ENCODE peak calls at places on chromosomes 16 and 17, in nine cellular contexts. Q is NCI-H2081; O is ELF-1; B is stimulated activated naive B cell treated with anti-CD40 and anti-IgM and Interleukin-4, amounts not matched to agents 10 μg/mL and 1 μg/mL and 100 μg/mL, for 72 hours; C is AG08396; R is progenitor cell of endocrine pancreas; I is cerebellar cortex; X is RWPE1; E is colonic mucosa. F is an unnamed sample.

GRCh38 chr16:30491744-30492308 is 19.3 kb downstream of the ITGAL start:
- DNase-seq in Q (no peak), O (no peak), B (no peak), C (peak), R (no peak), I (no peak), X (peak), E (no peak), F (peak)

GRCh38 chr16:82432261-82432660 is 194.5 kb upstream of the CDH13 start:
- DNase-seq in Q (no peak), O (no peak), B (no peak), C (no peak), R (no peak), I (no peak), X (no peak), E (no peak), F (peak)

GRCh38 chr17:72287586-72287985 is 166.8 kb downstream of the SOX9 start:
- DNase-seq in Q (peak), O (no peak), B (no peak), C (peak), R (no peak), I (peak), X (no peak), E (peak), F (no peak)

GRCh38 chr16:66849021-66849420 is 4.8 kb downstream of the CA7 start:
- DNase-seq in Q (no peak), O (no peak), B (no peak), C (no peak), R (no peak), I (no peak), X (no peak), E (no peak), F (no peak)

GRCh38 chr16:75087040-75087979 is 29.3 kb downstream of the LDHD start:
- DNase-seq in Q (peak), O (peak), B (no peak), C (peak), R (no peak), I (no peak), X (no peak), E (peak), F (peak)

GRCh38 chr17:73586921-73587680 is 57.1 kb downstream of the SDK2 start:
- DNase-seq in Q (peak), O (peak), B (no peak), C (no peak), R (no peak), I (no peak), X (no peak), E (peak), F (peak)

GRCh38 chr17:45995617-45996270 is 3.3 kb upstream of the STH start:
- DNase-seq in Q (no peak), O (no peak), B (no peak), C (no peak), R (no peak), I (no peak), X (no peak), E (no peak), F (no peak)

GRCh38 chr16:89700100-89700648 is 1.3 kb downstream of the SPATA2L start:
- DNase-seq in Q (peak), O (peak), B (peak), C (peak), R (peak), I (peak), X (peak), E (peak), F (peak)

GRCh38 chr16:48447940-48448536 is 62.8 kb upstream of the SIAH1 start:
- DNase-seq in Q (no peak), O (no peak), B (no peak), C (no peak), R (no peak), I (no peak), X (no peak), E (peak), F (no peak)

GRCh38 chr17:10062757-10063385 is 135.5 kb downstream of the GAS7 start:
- DNase-seq in Q (no peak), O (no peak), B (peak), C (no peak), R (no peak), I (no peak), X (no peak), E (no peak), F (no peak)

GRCh38 chr16:63890072-63890471 is 1231.8 kb downstream of the CDH11 start:
- DNase-seq in Q (no peak), O (no peak), B (no peak), C (no peak), R (no peak), I (peak), X (no peak), E (peak), F (peak)

GRCh38 chr16:84215531-84215930 is 24.3 kb downstream of the KCNG4 start:
- DNase-seq in Q (no peak), O (no peak), B (no peak), C (no peak), R (no peak), I (no peak), X (no peak), E (no peak), F (no peak)

GRCh38 chr16:85708338-85708737 is 19.6 kb upstream of the GINS2 start:
- DNase-seq in Q (no peak), O (no peak), B (no peak), C (no peak), R (no peak), I (no peak), X (no peak), E (no peak), F (no peak)

GRCh38 chr16:19137621-19138128 is 23.9 kb downstream of the ITPRIPL2 start:
- DNase-seq in Q (no peak), O (no peak), B (no peak), C (no peak), R (no peak), I (no peak), X (no peak), E (no peak), F (no peak)

GRCh38 chr17:63488851-63489250 is 12.0 kb downstream of the ACE start:
- DNase-seq in Q (no peak), O (no peak), B (no peak), C (no peak), R (no peak), I (no peak), X (no peak), E (no peak), F (no peak)

GRCh38 chr17:19867094-19867653 is 562 bp downstream of the ULK2 start:
- DNase-seq in Q (peak), O (peak), B (peak), C (peak), R (peak), I (peak), X (peak), E (peak), F (peak)

GRCh38 chr17:66580178-66580577 is 254.7 kb upstream of the CACNG5 start:
- DNase-seq in Q (no peak), O (peak), B (no peak), C (peak), R (no peak), I (peak), X (no peak), E (peak), F (no peak)

GRCh38 chr17:58576679-58577367 is 62.4 kb upstream of the MTMR4 start:
- DNase-seq in Q (no peak), O (no peak), B (no peak), C (no peak), R (no peak), I (no peak), X (peak), E (no peak), F (no peak)

GRCh38 chr16:68233085-68233834 is 2.7 kb downstream of the ESRP2 start:
- DNase-seq in Q (no peak), O (no peak), B (no peak), C (no peak), R (no peak), I (no peak), X (no peak), E (no peak), F (no peak)

GRCh38 chr16:12975766-12976165 is 74.4 kb downstream of the SHISA9 start:
- DNase-seq in Q (no peak), O (no peak), B (no peak), C (no peak), R (no peak), I (no peak), X (no peak), E (no peak), F (no peak)

GRCh38 chr17:43814714-43815113 is 18.2 kb downstream of the MPP3 start:
- DNase-seq in Q (no peak), O (no peak), B (no peak), C (peak), R (no peak), I (no peak), X (peak), E (no peak), F (peak)

GRCh38 chr17:17305282-17305801 is 2.2 kb downstream of the NT5M start:
- DNase-seq in Q (peak), O (no peak), B (peak), C (no peak), R (no peak), I (peak), X (no peak), E (peak), F (no peak)

GRCh38 chr17:72511874-72512273 is 391.1 kb downstream of the SOX9 start:
- DNase-seq in Q (no peak), O (no peak), B (no peak), C (no peak), R (no peak), I (no peak), X (no peak), E (peak), F (no peak)

GRCh38 chr17:19753049-19753444 is 4.9 kb upstream of the ALDH3A1 start:
- DNase-seq in Q (peak), O (no peak), B (peak), C (peak), R (no peak), I (no peak), X (peak), E (peak), F (peak)

GRCh38 chr16:31491778-31492418 is 9.0 kb downstream of the SLC5A2 start:
- DNase-seq in Q (no peak), O (no peak), B (no peak), C (no peak), R (no peak), I (no peak), X (no peak), E (no peak), F (no peak)

GRCh38 chr17:16474012-16474725 is 17.8 kb downstream of the LRRC75A start:
- DNase-seq in Q (no peak), O (peak), B (no peak), C (no peak), R (no peak), I (no peak), X (no peak), E (no peak), F (no peak)

GRCh38 chr17:3554440-3554839 is 3.2 kb downstream of the TRPV3 start:
- DNase-seq in Q (no peak), O (no peak), B (no peak), C (no peak), R (no peak), I (no peak), X (no peak), E (no peak), F (no peak)

GRCh38 chr16:72536673-72537435 is 364.9 kb upstream of the PMFBP1 start:
- DNase-seq in Q (no peak), O (no peak), B (no peak), C (no peak), R (no peak), I (no peak), X (no peak), E (no peak), F (peak)